ENCODE peak calls at places on chromosomes 4 and X, in five cellular contexts. J, M, D, A and X are unnamed samples.

GRCh38 chr4:79651516-79651915 is 243.5 kb upstream of the GK2 start:
- DNase-seq in J (peak), M (no peak), D (no peak), A (no peak), X (no peak)

GRCh38 chr4:13642576-13642975 is 15.1 kb upstream of the BOD1L1 start:
- DNase-seq in J (no peak), M (no peak), D (no peak), A (no peak), X (no peak)

GRCh38 chrX:43474321-43474720 is 181.8 kb upstream of the MAOA start:
- DNase-seq in J (no peak), M (no peak), D (no peak), A (no peak), X (no peak)

GRCh38 chr4:11719879-11720278 is 291.2 kb upstream of the HS3ST1 start:
- DNase-seq in J (no peak), M (no peak), D (no peak), A (no peak), X (no peak)

GRCh38 chr4:102825261-102826071 is 1.9 kb downstream of the UBE2D3 start:
- DNase-seq in J (peak), M (no peak), D (no peak), A (peak), X (no peak)

GRCh38 chr4:29805871-29806480 is 914.2 kb upstream of the PCDH7 start:
- DNase-seq in J (no peak), M (no peak), D (no peak), A (no peak), X (no peak)

GRCh38 chrX:15299945-15300851 is 15.2 kb downstream of the ASB11 start:
- DNase-seq in J (peak), M (no peak), D (no peak), A (peak), X (no peak)

GRCh38 chrX:138745215-138745614 is 33.7 kb upstream of the FGF13 start:
- DNase-seq in J (peak), M (no peak), D (peak), A (peak), X (peak)

GRCh38 chr4:76570141-76570989 is 135.3 kb downstream of the SHROOM3 start:
- DNase-seq in J (peak), M (no peak), D (no peak), A (no peak), X (no peak)

GRCh38 chr4:135838889-135839288 is 1637.3 kb upstream of the PABPC4L start:
- DNase-seq in J (no peak), M (no peak), D (no peak), A (no peak), X (no peak)

GRCh38 chr4:76782837-76783236 is 115.1 kb downstream of the SOWAHB start:
- DNase-seq in J (no peak), M (no peak), D (no peak), A (no peak), X (no peak)

GRCh38 chr4:124079174-124079780 is 633.3 kb downstream of the ANKRD50 start:
- DNase-seq in J (no peak), M (no peak), D (no peak), A (no peak), X (no peak)

GRCh38 chr4:87108142-87108546 is 112.3 kb downstream of the KLHL8 start:
- DNase-seq in J (no peak), M (no peak), D (no peak), A (no peak), X (no peak)

GRCh38 chrX:81120936-81121351 is 80.8 kb downstream of the HMGN5 start:
- DNase-seq in J (peak), M (no peak), D (peak), A (peak), X (no peak)

GRCh38 chr4:965048-965765 is 8.2 kb downstream of the DGKQ start:
- DNase-seq in J (no peak), M (no peak), D (no peak), A (no peak), X (no peak)

GRCh38 chrX:13520931-13521330 is 48.5 kb upstream of the EGFL6 start:
- DNase-seq in J (no peak), M (no peak), D (no peak), A (no peak), X (no peak)

GRCh38 chr4:76803522-76803921 is 94.4 kb downstream of the SOWAHB start:
- DNase-seq in J (no peak), M (no peak), D (no peak), A (peak), X (no peak)

GRCh38 chrX:56728321-56728720 is 722 bp upstream of the NBDY start:
- DNase-seq in J (no peak), M (no peak), D (no peak), A (no peak), X (no peak)

GRCh38 chrX:56729152-56729557 is at the start of gene NBDY:
- DNase-seq in J (no peak), M (no peak), D (no peak), A (peak), X (no peak)

GRCh38 chrX:56727531-56727930 is 1.5 kb upstream of the NBDY start:
- DNase-seq in J (no peak), M (no peak), D (no peak), A (no peak), X (no peak)

GRCh38 chrX:56728752-56729151 is 291 bp upstream of the NBDY start:
- DNase-seq in J (no peak), M (no peak), D (no peak), A (no peak), X (no peak)

DNA sequence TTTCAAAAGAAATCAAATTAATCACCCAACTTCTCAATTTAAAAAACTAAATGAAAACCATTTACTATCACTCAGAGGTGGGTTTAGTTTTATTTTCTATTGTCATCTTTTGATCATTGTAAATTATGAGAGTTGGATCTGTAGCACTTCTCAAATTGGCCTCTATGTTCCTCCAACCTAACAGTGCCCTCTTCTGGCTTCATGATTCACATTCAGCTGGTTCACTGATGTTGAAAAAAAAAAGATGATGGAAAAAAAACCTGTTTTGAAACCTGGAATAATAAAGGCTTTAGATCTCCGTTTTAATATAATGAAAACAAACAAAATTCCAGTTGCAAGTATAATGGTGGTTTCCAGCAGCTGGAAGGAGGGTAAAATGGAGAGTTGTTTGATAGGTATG is 2.4 kb upstream of the NBDY start:
- DNase-seq in J (peak), M (no peak), D (no peak), A (peak), X (no peak)
- TF ChIP-seq TAF1 in J (no peak), M (no peak), D (no peak), A (no peak), X (no peak)

DNA sequence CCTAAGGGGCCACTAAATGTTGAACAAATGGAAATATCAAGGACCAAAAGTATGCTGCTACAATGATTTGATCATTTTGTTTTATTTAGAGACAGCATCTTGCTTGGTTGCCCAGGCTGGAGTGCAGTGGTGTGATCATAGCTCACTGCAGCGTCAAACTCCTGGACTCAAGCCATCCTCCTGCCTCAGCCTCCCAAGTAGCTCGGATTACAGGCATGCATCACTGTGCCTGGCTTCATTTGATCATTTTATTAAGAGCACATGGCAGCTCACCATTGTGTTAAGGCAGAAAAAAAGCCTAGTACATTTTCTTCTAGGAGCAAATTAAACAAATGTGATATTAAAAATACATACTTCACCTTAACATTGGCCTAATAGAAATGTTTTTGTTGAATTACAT is 52.7 kb downstream of the DCLK2 start:
- DNase-seq in J (no peak), M (no peak), D (no peak), A (no peak), X (no peak)
- TF ChIP-seq POLR2AphosphoS5 in J (no peak), M (no peak), D (no peak), A (no peak), X (no peak)

DNA sequence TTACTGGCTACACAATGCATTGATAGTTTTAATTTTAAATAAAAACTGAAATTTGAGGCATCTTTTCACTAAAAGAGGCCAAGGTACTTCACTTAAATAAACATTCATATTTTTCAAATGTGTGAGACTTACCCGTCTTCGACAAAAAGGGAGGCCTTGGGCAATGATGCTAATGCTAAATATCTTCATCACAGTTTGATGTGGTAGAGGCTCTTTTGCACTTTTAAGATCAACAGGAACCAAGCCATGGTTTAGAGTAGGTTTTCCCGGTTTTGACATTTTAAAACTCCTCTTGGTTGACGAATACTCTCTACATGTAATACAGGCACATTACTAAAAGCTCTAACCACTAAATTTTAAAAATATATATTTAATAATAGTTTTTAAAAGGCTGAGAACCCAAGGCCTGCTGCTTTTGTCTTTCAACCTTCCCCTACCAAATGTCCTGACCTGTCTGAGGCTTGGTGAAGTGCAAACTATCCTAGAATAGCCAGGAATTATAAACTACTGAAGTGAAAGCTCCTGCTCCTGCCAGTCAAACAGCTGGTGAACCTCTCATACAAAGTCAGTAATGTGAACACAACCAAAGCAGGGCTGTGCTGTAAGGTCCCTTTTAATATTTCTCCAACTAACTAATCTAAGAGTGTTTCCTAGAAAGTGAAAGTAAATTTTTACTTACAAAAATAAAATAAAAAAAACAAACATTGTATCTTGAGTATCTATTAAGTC is 153.7 kb downstream of the FBXW7 start:
- DNase-seq in J (no peak), M (no peak), D (no peak), A (no peak), X (no peak)
- TF ChIP-seq TAF1 in J (no peak), M (no peak), D (no peak), A (no peak), X (no peak)

GRCh38 chrX:24014388-24015018 is 12.5 kb downstream of the KLHL15 start:
- DNase-seq in J (no peak), M (no peak), D (peak), A (no peak), X (no peak)
- TF ChIP-seq POLR2AphosphoS5 in J (no peak), M (no peak), D (no peak), A (peak), X (no peak)